ENCODE peak calls at places on chromosomes 13 and 19, in seven cellular contexts. D, C, Y, X, R, M and O are unnamed samples.

GRCh38 chr13:114044486-114044885 is 70.6 kb upstream of the C13orf46 start:
- DNase-seq in R (no peak), Y (peak), D (peak), M (no peak), C (no peak), X (no peak), O (no peak)

GRCh38 chr19:32676186-32676894 is 692 bp downstream of the RGS9BP start:
- DNase-seq in R (no peak), M (no peak), C (peak), D (no peak), X (no peak), Y (no peak), O (peak)

GRCh38 chr19:33194527-33194883 is 375 bp downstream of the LRP3 start:
- DNase-seq in C (no peak), M (no peak), D (no peak), R (no peak), X (no peak), Y (peak), O (no peak)

GRCh38 chr13:31200636-31200970 is 828 bp downstream of the B3GLCT start:
- DNase-seq in M (peak), X (peak), D (peak), Y (no peak), C (peak), R (peak), O (peak)

GRCh38 chr19:6250024-6250605 is 29.7 kb downstream of the MLLT1 start:
- DNase-seq in D (no peak), R (no peak), C (no peak), Y (peak), M (no peak), X (no peak), O (no peak)

GRCh38 chr13:19845758-19846157 is 17.7 kb downstream of the ZMYM5 start:
- DNase-seq in M (peak), D (no peak), X (no peak), C (no peak), R (peak), Y (peak), O (no peak)

GRCh38 chr19:14561832-14562351 is 10.0 kb downstream of the NDUFB7 start:
- DNase-seq in Y (peak), D (no peak), X (peak), R (no peak), C (peak), M (no peak), O (no peak)

GRCh38 chr19:33304760-33305647 is 2.7 kb upstream of the CEBPA start:
- DNase-seq in Y (no peak), D (no peak), X (no peak), M (peak), C (no peak), R (no peak), O (no peak)

GRCh38 chr19:15810335-15810734 is 5.1 kb downstream of the OR10H1 start:
- DNase-seq in M (peak), Y (peak), R (no peak), X (no peak), D (no peak), C (no peak), O (no peak)

GRCh38 chr19:632228-633067 is 889 bp downstream of the POLRMT start:
- DNase-seq in X (no peak), M (peak), C (peak), Y (peak), D (peak), R (no peak), O (peak)

GRCh38 chr19:45817725-45818301 is 2.7 kb upstream of the RSPH6A start:
- DNase-seq in C (peak), R (no peak), M (no peak), Y (no peak), X (no peak), D (no peak), O (no peak)

GRCh38 chr13:73718248-73718647 is 416.0 kb downstream of the KLF12 start:
- DNase-seq in R (no peak), M (no peak), X (no peak), C (no peak), D (no peak), Y (no peak), O (no peak)

GRCh38 chr13:41356788-41357187 is 45.7 kb downstream of the NAA16 start:
- DNase-seq in R (no peak), D (no peak), M (no peak), C (no peak), Y (no peak), X (no peak), O (no peak)

GRCh38 chr13:63636231-63636993 is 2220.8 kb upstream of the PCDH20 start:
- DNase-seq in X (no peak), M (no peak), Y (no peak), R (no peak), D (peak), C (no peak), O (no peak)

DNA sequence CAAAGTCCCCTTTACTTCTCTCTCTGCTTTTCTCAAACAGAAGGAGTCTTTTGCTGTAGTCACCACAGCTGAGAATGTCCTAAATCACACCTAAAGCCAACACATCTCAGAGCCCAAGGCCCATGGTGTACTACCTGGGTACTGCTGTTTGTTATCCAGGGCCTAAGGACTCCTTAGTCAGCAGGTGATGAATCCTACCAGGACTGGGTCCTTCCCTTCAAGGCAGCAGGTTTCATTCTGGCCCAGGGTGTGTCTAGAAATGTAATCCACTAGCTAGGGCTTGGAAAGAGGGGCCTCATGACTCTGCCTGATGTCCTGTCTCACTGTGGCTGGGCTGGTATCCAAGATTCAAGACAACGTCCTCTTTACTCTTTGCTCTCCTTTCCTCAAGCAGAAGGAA is 36.2 kb upstream of the ENOX1 start:
- DNase-seq in M (no peak), R (no peak), Y (no peak), D (no peak), X (no peak), C (no peak), O (no peak)
- H3K27ac ChIP-seq in M (no peak), R (no peak), Y (no peak), D (no peak), X (no peak), C (no peak), O (no peak)

GRCh38 chr13:52067237-52067636 is 42.7 kb downstream of the UTP14C start:
- DNase-seq in R (no peak), X (no peak), D (no peak), Y (peak), C (no peak), M (peak), O (no peak)

DNA sequence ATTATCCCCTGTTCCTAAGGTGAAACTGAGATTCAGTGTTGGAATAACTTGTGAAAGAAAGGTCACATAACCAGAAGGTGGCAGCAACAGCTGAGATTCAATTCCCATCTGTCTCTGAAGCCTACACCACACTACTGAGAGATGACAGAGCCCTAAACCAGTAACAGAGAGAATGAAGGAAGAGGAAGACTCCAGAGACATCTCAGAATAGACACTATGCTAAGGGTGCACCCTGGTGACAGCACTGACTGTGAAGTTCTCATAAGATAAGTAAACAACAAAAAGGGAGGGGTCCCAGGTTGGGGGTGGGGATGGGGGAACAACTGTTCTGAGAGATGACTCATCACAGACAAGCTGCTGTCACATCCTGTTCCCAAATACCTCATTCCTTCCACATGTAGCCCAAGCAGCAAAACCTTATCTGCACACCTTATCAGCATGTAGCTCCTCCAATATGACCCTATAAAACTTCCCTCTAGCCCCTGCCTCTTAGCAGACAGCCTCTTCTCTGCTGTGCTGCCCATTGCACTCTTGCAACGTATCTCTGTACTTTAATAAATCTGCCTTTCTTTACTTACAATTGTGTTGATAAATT is 46.5 kb downstream of the UTP14C start:
- DNase-seq in C (no peak), Y (peak), X (no peak), M (peak), R (no peak), D (peak), O (peak)
- TF ChIP-seq CTCF in C (no peak), Y (peak), X (peak), M (no peak), R (no peak), D (no peak), O (peak)

DNA sequence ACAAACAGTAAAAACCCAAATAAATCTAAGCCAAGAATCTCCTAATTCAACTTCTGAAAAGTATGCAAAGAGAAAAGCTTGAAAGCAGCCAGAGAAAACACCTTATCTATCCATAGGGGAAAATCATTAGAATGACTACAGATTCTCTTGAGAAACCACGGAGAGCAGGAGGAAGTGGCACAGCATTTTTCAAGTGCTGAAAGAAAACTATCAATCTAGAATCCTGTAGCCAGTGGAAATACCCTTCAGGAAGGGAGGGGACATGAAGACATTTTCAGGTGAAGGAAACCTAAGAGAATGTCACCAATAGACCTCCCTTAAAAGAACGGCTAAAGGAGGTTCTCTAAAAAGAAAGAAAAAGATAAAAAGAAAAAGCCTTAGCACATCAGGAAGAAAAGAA is 66.2 kb upstream of the XPO4 start:
- DNase-seq in D (no peak), X (no peak), Y (no peak), M (no peak), R (no peak), C (no peak), O (no peak)
- H3K4me3 ChIP-seq in D (no peak), X (no peak), Y (no peak), M (no peak), R (no peak), C (no peak), O (no peak)

GRCh38 chr19:38394488-38394887 is 6.0 kb downstream of the SPRED3 start:
- DNase-seq in D (no peak), Y (peak), M (no peak), R (no peak), X (no peak), C (peak), O (no peak)

GRCh38 chr19:38389957-38390924 is 1.7 kb downstream of the SPRED3 start:
- DNase-seq in X (no peak), M (no peak), C (no peak), D (no peak), Y (no peak), R (no peak), O (no peak)

GRCh38 chr19:38395381-38396127 is 7.1 kb downstream of the SPRED3 start:
- DNase-seq in X (no peak), M (no peak), Y (no peak), C (no peak), D (no peak), R (no peak), O (no peak)

GRCh38 chr19:38391911-38392464 is 3.5 kb downstream of the SPRED3 start:
- DNase-seq in R (no peak), M (no peak), D (no peak), Y (no peak), X (no peak), C (no peak), O (no peak)

DNA sequence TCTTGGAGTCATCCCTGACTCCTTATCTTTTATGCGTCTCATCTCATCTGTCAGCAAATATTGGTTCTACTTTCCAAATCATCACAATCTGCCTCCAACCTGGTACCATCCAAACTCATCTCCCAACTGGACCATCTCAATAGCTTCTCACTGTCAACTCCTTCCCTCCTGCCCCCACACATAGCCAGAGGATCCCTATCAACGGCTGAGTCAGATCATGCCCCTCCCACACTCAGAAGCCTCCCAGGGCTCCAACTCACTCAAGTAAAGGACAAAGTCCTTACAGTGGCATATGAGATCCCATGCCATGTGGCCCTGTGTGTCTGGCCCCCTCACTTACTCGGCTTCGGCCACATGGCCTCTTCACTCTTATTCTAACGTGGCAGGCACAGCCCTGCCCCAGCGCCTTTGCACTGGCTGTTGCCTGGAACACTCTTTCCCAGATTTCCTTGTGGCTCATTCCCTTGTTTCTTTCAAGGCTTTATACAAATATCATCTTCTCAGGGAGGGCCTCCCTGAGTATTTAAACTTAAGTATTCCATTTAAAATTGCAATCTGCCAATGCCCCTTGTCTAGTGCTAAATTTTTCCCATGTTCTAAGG is 4.3 kb downstream of the SPRED3 start:
- DNase-seq in C (no peak), R (no peak), X (no peak), D (no peak), Y (peak), M (peak), O (no peak)
- H3K27ac ChIP-seq in C (no peak), R (no peak), X (no peak), D (no peak), Y (no peak), M (peak), O (no peak)

GRCh38 chr19:48713041-48713863 is 6.3 kb downstream of the MAMSTR start:
- DNase-seq in X (no peak), R (no peak), M (peak), D (peak), C (no peak), Y (no peak), O (peak)
- TF ChIP-seq CTCF in X (peak), R (no peak), M (peak), D (peak), C (no peak), Y (peak), O (no peak)